ENCODE peak calls at places on chromosomes 11 and 22, in nine cellular contexts. F, B, Y, P, T, M, G, C and Z are unnamed samples.

GRCh38 chr11:2167141-2168045 is 4.2 kb downstream of the TH start:
- DNase-seq in Y (no peak), M (no peak), F (no peak), C (no peak), B (no peak), T (no peak), G (no peak), P (no peak), Z (no peak)

GRCh38 chr11:1772270-1773130 is 8.8 kb upstream of the CTSD start:
- DNase-seq in G (no peak), T (peak), B (peak), F (peak), C (peak), Y (peak), M (peak), P (peak), Z (peak)

GRCh38 chr11:1852885-1853284 is at the start of gene LSP1:
- DNase-seq in B (peak), M (no peak), P (peak), F (no peak), Y (peak), T (peak), G (no peak), C (no peak), Z (peak)

GRCh38 chr11:119044708-119045107 is 12.3 kb downstream of the HYOU1 start:
- DNase-seq in F (no peak), P (no peak), G (no peak), Y (no peak), C (no peak), B (peak), T (no peak), M (no peak), Z (no peak)

GRCh38 chr11:79414644-79415317 is 26.0 kb downstream of the TENM4 start:
- DNase-seq in B (peak), G (no peak), F (peak), M (peak), C (peak), Y (no peak), P (no peak), T (no peak), Z (peak)

GRCh38 chr11:128725630-128726461 is 32.0 kb downstream of the FLI1 start:
- DNase-seq in G (no peak), Y (peak), B (no peak), P (peak), T (peak), F (peak), C (peak), M (peak), Z (no peak)

GRCh38 chr11:19673924-19674390 is 38.7 kb upstream of the NAV2 start:
- DNase-seq in C (peak), F (no peak), T (no peak), G (peak), B (peak), M (no peak), P (no peak), Y (no peak), Z (peak)

GRCh38 chr22:29311468-29312217 is 3.9 kb downstream of the RASL10A start:
- DNase-seq in B (peak), C (no peak), M (no peak), T (no peak), Y (no peak), P (no peak), F (no peak), G (no peak), Z (peak)

GRCh38 chr22:26547426-26547825 is 35.2 kb upstream of the TFIP11 start:
- DNase-seq in B (no peak), Y (no peak), F (no peak), C (no peak), M (peak), T (no peak), P (no peak), G (no peak), Z (no peak)

GRCh38 chr11:27997344-27997743 is 110.6 kb downstream of the KIF18A start:
- DNase-seq in Y (no peak), M (peak), F (no peak), B (no peak), C (no peak), G (no peak), T (no peak), P (no peak), Z (no peak)

GRCh38 chr22:35154937-35155387 is 89.0 kb downstream of the ISX start:
- DNase-seq in G (peak), C (peak), F (peak), P (no peak), Y (peak), M (peak), B (no peak), T (no peak), Z (peak)

GRCh38 chr22:40406063-40406890 is 35.9 kb downstream of the SGSM3 start:
- DNase-seq in Y (no peak), M (no peak), F (no peak), T (no peak), P (no peak), B (no peak), C (no peak), G (no peak), Z (no peak)

GRCh38 chr11:18844753-18845367 is 53.3 kb upstream of the PTPN5 start:
- DNase-seq in G (no peak), C (peak), Y (peak), P (no peak), T (no peak), B (no peak), F (no peak), M (peak), Z (no peak)

GRCh38 chr11:29534831-29535230 is 482.0 kb downstream of the KCNA4 start:
- DNase-seq in G (no peak), C (no peak), T (no peak), F (no peak), Y (no peak), M (no peak), B (no peak), P (no peak), Z (no peak)

GRCh38 chr11:86101493-86101892 is 32.6 kb upstream of the PICALM start:
- DNase-seq in B (no peak), Y (no peak), T (no peak), G (no peak), P (no peak), C (no peak), M (peak), F (no peak), Z (no peak)

GRCh38 chr22:50612168-50612714 is 11.6 kb downstream of the MAPK8IP2 start:
- DNase-seq in T (no peak), G (no peak), M (no peak), Y (no peak), C (no peak), P (no peak), B (no peak), F (no peak), Z (no peak)

GRCh38 chr22:28976588-28976987 is 85.0 kb downstream of the C22orf31 start:
- DNase-seq in F (peak), Y (no peak), G (no peak), C (peak), M (peak), B (no peak), P (no peak), T (no peak), Z (no peak)

GRCh38 chr11:106706355-106706754 is 311.9 kb downstream of the GUCY1A2 start:
- DNase-seq in C (peak), M (peak), G (no peak), T (no peak), Y (no peak), P (no peak), F (peak), B (no peak), Z (no peak)

GRCh38 chr11:93490996-93491618 is 52.1 kb downstream of the SMCO4 start:
- DNase-seq in B (no peak), Y (no peak), T (no peak), F (no peak), G (no peak), M (no peak), C (no peak), P (no peak), Z (no peak)

GRCh38 chr11:86773878-86774277 is 26.5 kb upstream of the PRSS23 start:
- DNase-seq in B (no peak), Y (no peak), T (no peak), P (no peak), F (no peak), C (no peak), M (no peak), G (no peak), Z (no peak)

GRCh38 chr11:120108154-120108784 is 29.6 kb downstream of the TRIM29 start:
- DNase-seq in M (peak), B (no peak), T (no peak), F (peak), G (peak), C (peak), P (peak), Y (peak), Z (peak)

DNA sequence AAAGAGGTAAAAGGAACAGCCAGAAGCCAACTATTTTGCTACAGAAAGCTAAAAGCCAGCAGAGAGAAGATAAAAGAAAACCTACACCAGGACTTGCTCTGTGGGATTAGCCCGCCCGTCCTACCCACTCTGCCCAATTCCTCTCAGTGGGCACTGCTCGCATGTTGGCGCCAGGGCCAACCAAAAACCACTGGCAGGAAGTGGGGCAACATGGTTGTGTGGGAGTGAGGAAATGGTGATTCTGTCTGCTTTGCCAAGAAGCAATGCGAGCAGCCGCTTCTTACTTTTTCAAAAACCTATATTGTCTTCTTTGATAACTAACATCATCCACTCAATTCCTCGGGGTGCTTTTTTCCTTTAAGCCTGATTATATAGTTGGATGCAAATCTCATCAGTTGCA is 14.2 kb upstream of the APOA1 start:
- DNase-seq in Y (no peak), F (no peak), B (no peak), M (no peak), T (peak), C (no peak), P (peak), G (no peak), Z (no peak)
- H3K4me3 ChIP-seq in Y (no peak), F (no peak), B (no peak), M (no peak), T (no peak), C (no peak), P (peak), G (no peak), Z (no peak)

GRCh38 chr11:43984519-43985385 is 42.3 kb downstream of the C11orf96 start:
- DNase-seq in M (no peak), Y (no peak), T (no peak), G (no peak), P (no peak), F (no peak), C (no peak), B (peak), Z (peak)
- H3K27ac ChIP-seq in M (no peak), Y (no peak), T (no peak), G (peak), P (no peak), F (no peak), C (no peak), B (peak), Z (peak)

GRCh38 chr11:65786786-65787636 is at the start of gene OVOL1:
- DNase-seq in G (no peak), F (no peak), Y (no peak), C (no peak), P (no peak), T (peak), B (peak), M (no peak), Z (no peak)
- H3K4me3 ChIP-seq in G (peak), F (no peak), Y (peak), C (no peak), P (no peak), T (peak), B (peak), M (no peak), Z (peak)

DNA sequence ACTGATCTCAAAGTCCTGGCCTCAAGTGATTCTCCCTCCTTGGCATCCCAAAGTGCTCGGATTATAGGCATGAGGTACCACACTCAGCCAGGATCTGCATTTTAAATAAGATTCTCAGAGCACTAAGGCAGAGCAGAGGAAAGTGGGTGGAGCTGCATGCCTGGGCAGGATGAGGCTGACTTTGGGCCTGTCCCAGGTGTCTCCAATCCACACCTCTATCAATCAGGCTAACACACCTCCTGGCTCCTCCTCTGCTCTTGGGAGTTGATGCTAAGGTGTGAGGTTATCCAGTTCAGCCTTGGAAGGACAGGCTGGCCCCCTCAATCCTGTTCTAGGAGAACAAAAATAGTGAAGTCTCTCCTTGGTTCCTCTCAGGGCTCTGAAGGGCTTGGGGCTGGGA is 30.2 kb upstream of the P2RY2 start:
- DNase-seq in C (no peak), M (no peak), Y (no peak), F (no peak), T (no peak), P (no peak), G (no peak), B (no peak), Z (no peak)
- H3K27ac ChIP-seq in C (no peak), M (no peak), Y (no peak), F (no peak), T (no peak), P (no peak), G (peak), B (no peak), Z (no peak)

GRCh38 chr11:94750319-94751215 is 17.6 kb upstream of the AMOTL1 start:
- DNase-seq in C (no peak), Y (no peak), F (no peak), P (no peak), B (no peak), T (no peak), M (no peak), G (no peak), Z (peak)
- H3K4me3 ChIP-seq in C (no peak), Y (no peak), F (no peak), P (no peak), B (no peak), T (no peak), M (no peak), G (peak), Z (peak)

GRCh38 chr11:69053546-69054396 is 5.0 kb downstream of the TPCN2 start:
- DNase-seq in C (no peak), Y (peak), B (peak), F (no peak), G (peak), P (no peak), M (no peak), T (no peak), Z (peak)

GRCh38 chr11:69052343-69053168 is 3.8 kb downstream of the TPCN2 start:
- DNase-seq in C (no peak), Y (peak), T (no peak), G (no peak), F (no peak), M (no peak), P (no peak), B (peak), Z (peak)

GRCh38 chr11:69053169-69053477 is 4.4 kb downstream of the TPCN2 start:
- DNase-seq in F (no peak), C (no peak), M (no peak), Y (no peak), G (no peak), T (no peak), P (no peak), B (no peak), Z (no peak)

GRCh38 chr11:69050592-69051380 is 2.1 kb downstream of the TPCN2 start:
- DNase-seq in Y (no peak), B (peak), G (no peak), M (no peak), T (no peak), P (no peak), C (no peak), F (no peak), Z (peak)

DNA sequence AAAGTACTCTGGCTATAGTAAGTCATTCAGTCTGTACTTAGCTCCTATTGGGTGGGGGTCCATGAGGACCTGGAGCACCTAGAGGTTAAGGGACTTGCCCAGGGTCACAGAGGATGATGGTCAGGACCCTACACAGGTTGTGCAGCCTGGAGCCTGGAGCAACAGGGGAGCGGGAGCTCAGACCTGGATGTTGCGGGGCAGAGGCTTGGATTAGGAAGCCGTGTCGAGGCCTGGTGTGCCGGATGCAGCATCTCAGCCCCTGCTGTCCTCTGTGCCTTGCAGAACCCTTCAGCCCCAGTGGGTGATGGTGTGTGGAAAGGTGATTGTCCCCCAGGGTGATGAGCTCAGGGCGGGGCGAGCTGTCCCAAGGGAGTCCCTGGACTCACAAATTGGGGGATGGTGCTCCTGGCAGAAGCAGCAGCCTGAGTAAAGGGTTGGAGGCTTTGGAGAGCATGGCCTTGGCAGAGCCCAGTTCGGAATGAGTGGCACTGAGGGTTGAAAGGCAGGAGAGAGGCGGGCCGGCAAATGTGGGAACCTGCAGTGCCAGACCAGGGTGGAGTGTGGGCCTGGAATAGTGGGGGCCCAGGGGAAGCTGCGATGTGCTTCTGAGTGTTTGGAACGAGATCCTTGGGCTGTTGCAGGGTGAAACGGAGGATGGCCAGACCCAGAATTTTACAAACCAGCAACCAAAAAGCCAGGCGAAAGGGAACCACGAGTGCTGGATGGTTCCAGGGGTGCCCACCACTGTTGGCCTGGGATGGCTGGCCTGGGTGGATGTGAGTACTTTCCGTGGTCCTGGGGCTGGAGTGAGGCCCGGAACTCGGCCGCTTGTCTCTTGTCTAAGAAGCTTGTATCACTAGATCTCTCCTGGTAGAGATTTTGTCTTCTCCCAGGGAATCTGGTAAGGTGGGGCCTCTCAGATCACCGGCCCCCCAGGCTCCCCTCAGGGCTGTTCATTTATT is 2.9 kb downstream of the TPCN2 start:
- DNase-seq in T (no peak), F (no peak), C (no peak), Y (peak), B (no peak), M (no peak), G (no peak), P (no peak), Z (no peak)
- H3K27ac ChIP-seq in T (no peak), F (no peak), C (no peak), Y (peak), B (no peak), M (no peak), G (peak), P (no peak), Z (no peak)

GRCh38 chr11:91935120-91935519 is 289.5 kb upstream of the FAT3 start:
- DNase-seq in G (no peak), M (no peak), F (no peak), T (no peak), P (no peak), C (no peak), B (no peak), Y (no peak), Z (no peak)

GRCh38 chr11:91927448-91927847 is 297.2 kb upstream of the FAT3 start:
- DNase-seq in B (no peak), T (no peak), F (no peak), P (no peak), M (no peak), G (no peak), C (no peak), Y (no peak), Z (no peak)

GRCh38 chr11:91926967-91927366 is 297.7 kb upstream of the FAT3 start:
- DNase-seq in G (peak), B (peak), T (no peak), C (peak), F (no peak), P (no peak), Y (no peak), M (no peak), Z (peak)

DNA sequence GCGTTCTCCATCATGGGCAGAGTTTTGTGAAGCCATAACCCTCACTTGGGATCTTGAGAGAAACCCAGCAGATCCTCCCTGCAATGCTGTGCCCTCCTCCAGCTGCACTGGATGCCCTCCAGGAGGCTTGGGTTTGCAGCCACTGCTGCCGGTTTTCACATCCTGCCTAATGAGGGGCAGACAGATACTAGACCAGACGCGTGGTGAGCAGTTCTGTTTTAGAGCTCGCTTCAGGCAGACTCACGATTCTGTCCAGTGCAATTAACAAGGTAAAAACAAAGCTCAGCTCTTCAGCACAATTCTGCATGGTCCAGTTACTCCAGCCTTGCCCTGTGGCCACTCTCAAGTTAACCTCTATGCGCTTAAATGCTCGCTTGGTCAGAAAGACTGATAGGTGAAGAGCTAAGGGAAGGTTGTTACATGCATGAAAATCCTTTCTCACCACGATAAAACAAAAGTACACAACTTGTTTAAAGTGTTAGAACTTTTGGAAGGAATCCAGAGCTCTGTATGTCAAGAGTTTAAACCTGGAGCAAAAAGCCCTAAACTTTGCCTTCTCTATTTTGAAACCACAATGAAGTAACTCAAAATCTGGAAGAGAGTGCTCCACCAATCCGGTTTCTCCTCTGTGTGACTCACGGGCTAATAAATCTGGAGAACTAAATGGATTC is 292.3 kb upstream of the FAT3 start:
- DNase-seq in F (no peak), C (peak), G (no peak), T (no peak), B (peak), P (no peak), Y (no peak), M (no peak), Z (no peak)
- H3K4me3 ChIP-seq in F (no peak), C (no peak), G (no peak), T (no peak), B (peak), P (no peak), Y (no peak), M (no peak), Z (no peak)

DNA sequence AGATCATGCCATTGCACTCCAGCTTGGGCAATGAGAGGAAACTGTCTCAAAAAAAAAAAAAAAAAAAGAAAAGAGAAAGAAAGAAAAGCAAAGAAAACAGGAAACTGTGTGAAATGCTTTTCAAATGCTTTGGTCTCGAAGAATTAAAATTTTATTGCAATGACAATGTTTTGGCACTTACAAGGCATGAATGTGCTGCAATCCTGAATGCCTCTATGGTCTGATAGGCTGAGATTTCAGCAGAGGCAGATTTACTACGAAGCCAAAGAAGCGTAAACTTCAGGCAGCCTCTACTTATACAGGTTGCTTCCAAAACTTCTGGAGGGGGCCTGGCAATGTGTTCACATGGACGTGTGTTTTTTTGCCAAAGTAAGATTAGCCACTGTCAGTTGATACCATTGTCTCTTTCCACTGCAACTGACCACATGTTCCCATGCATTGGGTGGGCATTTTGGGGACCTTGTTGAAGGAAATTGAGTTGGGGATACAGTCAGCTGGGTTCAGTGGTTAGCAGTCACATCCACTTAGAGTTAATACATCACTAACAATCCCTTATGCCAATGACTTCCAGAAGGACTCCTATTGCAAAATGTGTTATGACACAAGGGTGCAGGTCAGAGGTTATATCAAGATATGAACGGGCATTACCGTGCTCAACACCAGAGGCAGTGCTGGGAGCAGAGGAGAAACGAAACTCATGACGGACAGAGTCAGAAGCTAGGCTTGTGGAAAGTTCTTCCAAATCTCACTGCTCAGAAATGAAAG is 48.8 kb downstream of the ABTB2 start:
- DNase-seq in C (no peak), P (no peak), F (no peak), G (no peak), M (no peak), Y (no peak), B (no peak), T (no peak), Z (no peak)
- H3K27ac ChIP-seq in C (no peak), P (no peak), F (no peak), G (no peak), M (no peak), Y (no peak), B (no peak), T (no peak), Z (no peak)